ENCODE peak calls at places on chromosomes 2 and 18, in four cellular contexts. B is H9, A is IMR-90, S is mesendoderm. J is an unnamed sample.

GRCh38 chr2:231348703-231349373 is 46.7 kb upstream of the B3GNT7 start:
- DNase-seq in B (peak; percentile 5), A (peak; percentile 74), S (no peak), J (no peak)

GRCh38 chr2:98730851-98731708 is at the start of gene MGAT4A:
- DNase-seq in B (peak; percentile 50), A (no peak), S (peak; percentile 46), J (peak; percentile 75)

GRCh38 chr2:147773479-147773878 is 71.3 kb upstream of the ACVR2A start:
- DNase-seq in B (no peak), A (no peak), S (peak; percentile 7), J (no peak)

GRCh38 chr2:239991689-239992314 is 33.3 kb downstream of the NDUFA10 start:
- DNase-seq in B (no peak), A (peak; percentile 68), S (peak; percentile 60), J (no peak)

GRCh38 chr2:176126929-176127768 is 2.4 kb upstream of the HOXD8 start:
- DNase-seq in B (peak; percentile 31), A (peak; percentile 58), S (no peak), J (no peak)

GRCh38 chr2:158184001-158184400 is 82.3 kb downstream of the UPP2 start:
- DNase-seq in B (no peak), A (no peak), S (no peak), J (no peak)

GRCh38 chr18:7117390-7118355 is at the start of gene LAMA1:
- DNase-seq in B (peak; percentile 84), A (peak; percentile 10), S (peak; percentile 83), J (peak; percentile 83)

GRCh38 chr2:206798009-206798408 is 32.6 kb downstream of the FASTKD2 start:
- DNase-seq in B (no peak), A (no peak), S (no peak), J (no peak)

GRCh38 chr2:63346441-63346840 is 241.8 kb downstream of the WDPCP start:
- DNase-seq in B (no peak), A (no peak), S (no peak), J (no peak)

GRCh38 chr2:134917219-134917957 is 1.2 kb upstream of the CCNT2 start:
- DNase-seq in B (no peak), A (no peak), S (no peak), J (no peak)

GRCh38 chr2:6866239-6866745 is 585 bp upstream of the CMPK2 start:
- DNase-seq in B (peak; percentile 48), A (peak; percentile 3), S (peak; percentile 71), J (no peak)

GRCh38 chr2:135586148-135586547 is 54.9 kb downstream of the R3HDM1 start:
- DNase-seq in B (no peak), A (peak; percentile 6), S (peak; percentile 31), J (no peak)

GRCh38 chr2:37648316-37649011 is 23.0 kb downstream of the CDC42EP3 start:
- DNase-seq in B (no peak), A (no peak), S (peak; percentile 27), J (no peak)

GRCh38 chr18:53527365-53527764 is 697.1 kb downstream of the MBD2 start:
- DNase-seq in B (no peak), A (no peak), S (no peak), J (no peak)
- H4K5ac ChIP-seq in B (no peak overlapping the region), A (no peak overlapping the region), S (no peak overlapping the region), J (no peak overlapping the region)

GRCh38 chr2:61091485-61091884 is 25.8 kb downstream of the SANBR start:
- DNase-seq in B (no peak), A (no peak), S (no peak), J (no peak)
- H4K5ac ChIP-seq in B (no peak overlapping the region), A (no peak overlapping the region), S (no peak overlapping the region), J (no peak overlapping the region)

DNA sequence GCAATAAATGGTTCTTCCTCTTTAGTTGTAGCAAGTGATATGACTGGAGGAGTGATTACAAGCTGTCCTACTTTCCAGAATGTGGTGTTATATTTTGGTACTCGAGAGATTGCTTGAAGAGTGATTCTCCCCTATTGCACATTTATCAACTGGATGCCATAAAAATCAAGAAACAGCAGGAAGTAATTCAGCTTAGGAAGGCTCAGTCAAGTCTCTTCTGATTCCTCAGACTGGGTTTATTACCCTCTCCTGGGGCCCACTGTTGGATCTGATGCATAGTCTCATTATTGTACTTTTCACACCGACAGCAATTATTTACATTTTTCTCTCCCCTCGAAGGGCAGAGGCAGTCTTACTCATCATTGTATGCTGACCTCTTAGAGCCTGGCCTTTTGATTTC is 9.2 kb downstream of the NOSTRIN start:
- DNase-seq in B (no peak), A (no peak), S (no peak), J (no peak)
- H4K5ac ChIP-seq in B (no peak overlapping the region), A (no peak overlapping the region), S (no peak overlapping the region), J (no peak overlapping the region)

GRCh38 chr18:50195689-50196088 is 742 bp upstream of the MYO5B start:
- DNase-seq in B (no peak), A (no peak), S (no peak), J (no peak)
- H4K5ac ChIP-seq in B (no peak overlapping the region), A (no peak overlapping the region), S (no peak overlapping the region), J (no peak overlapping the region)

GRCh38 chr2:100748673-100749072 is 71.3 kb upstream of the NPAS2 start:
- DNase-seq in B (no peak), A (no peak), S (no peak), J (no peak)
- H4K5ac ChIP-seq in B (no peak overlapping the region), A (no peak overlapping the region), S (no peak overlapping the region), J (no peak overlapping the region)

GRCh38 chr18:42801706-42802105 is 313.8 kb downstream of the RIT2 start:
- DNase-seq in B (no peak), A (no peak), S (no peak), J (no peak)
- H4K5ac ChIP-seq in B (no peak overlapping the region), A (no peak overlapping the region), S (no peak overlapping the region), J (no peak overlapping the region)

DNA sequence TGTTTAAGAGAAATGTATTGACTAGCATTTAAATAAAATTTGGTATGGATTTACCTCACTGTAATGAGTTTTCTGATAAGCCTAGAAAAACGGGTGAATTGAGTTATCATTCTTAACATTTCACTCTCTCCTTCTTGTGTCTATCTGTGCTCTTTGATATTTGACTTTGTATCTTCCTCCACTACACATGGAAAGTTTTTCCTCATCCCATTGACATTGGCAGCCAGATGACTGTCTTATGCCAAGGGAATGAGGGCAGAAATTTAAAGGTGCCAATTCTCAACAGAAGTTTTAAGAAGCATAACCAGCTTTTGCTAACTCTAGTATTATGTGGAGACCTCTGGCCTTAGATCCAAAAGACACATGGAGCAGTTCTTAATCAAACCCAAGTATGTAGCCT is 376.6 kb downstream of the DSEL start:
- DNase-seq in B (no peak), A (no peak), S (no peak), J (no peak)
- H4K5ac ChIP-seq in B (no peak overlapping the region), A (no peak overlapping the region), S (no peak overlapping the region), J (no peak overlapping the region)

DNA sequence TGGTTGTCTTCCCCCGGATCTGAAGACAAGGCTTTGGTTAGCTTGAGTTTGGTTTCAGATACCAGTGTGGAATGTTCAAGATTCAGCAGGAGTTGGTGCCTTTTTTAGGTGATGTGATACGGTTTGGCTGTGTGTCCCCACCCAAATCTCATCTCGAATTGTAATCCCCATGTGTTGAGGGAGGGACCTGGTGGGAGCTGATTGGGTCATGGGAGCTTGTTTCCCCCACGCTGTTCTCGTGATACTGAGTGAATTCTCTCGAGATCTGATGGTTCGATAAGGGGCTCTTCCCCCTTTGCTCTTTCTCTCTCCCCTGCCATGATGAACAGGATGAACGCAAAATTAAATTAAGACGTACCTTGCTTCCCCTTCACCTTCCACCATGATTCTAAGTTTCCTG is 21.5 kb downstream of the PDCD1 start:
- DNase-seq in B (no peak), A (no peak), S (peak; percentile 51), J (no peak)
- H4K5ac ChIP-seq in B (no peak overlapping the region), A (no peak overlapping the region), S (no peak overlapping the region), J (no peak overlapping the region)